ENCODE peak calls at places on chromosomes 1 and 21, in six cellular contexts. One of them, this sample, is unnamed.
A peak's percentile ranks its signal among the peaks of the same experiment; 100 is the strongest.

GRCh38 chr1:84493747-84494146 is 12.4 kb upstream of the SPATA1 start:
- DNase-seq in A549: no peak
- DNase-seq in HFF-Myc: no peak
- DNase-seq in tibial artery: no peak
- DNase-seq in esophagus squamous epithelium: no peak
- DNase-seq in Calu3: no peak
- DNase-seq in this sample: no peak

GRCh38 chr1:12179111-12179519 is 12.3 kb downstream of the TNFRSF1B start:
- DNase-seq in A549: no peak
- DNase-seq in HFF-Myc: no peak
- DNase-seq in tibial artery: no peak
- DNase-seq in esophagus squamous epithelium: no peak
- DNase-seq in Calu3: no peak
- DNase-seq in this sample: no peak

GRCh38 chr1:32774950-32775634 is 42.1 kb downstream of the YARS1 start:
- DNase-seq in A549: peak; percentile 60
- DNase-seq in HFF-Myc: peak; percentile 59
- DNase-seq in tibial artery: no peak
- DNase-seq in esophagus squamous epithelium: no peak
- DNase-seq in Calu3: peak; percentile 57
- DNase-seq in this sample: no peak

GRCh38 chr1:94071391-94071790 is 49.6 kb downstream of the ABCA4 start:
- DNase-seq in A549: no peak
- DNase-seq in HFF-Myc: no peak
- DNase-seq in tibial artery: no peak
- DNase-seq in esophagus squamous epithelium: no peak
- DNase-seq in Calu3: no peak
- DNase-seq in this sample: no peak

GRCh38 chr1:6424619-6425593 is at the start of gene ESPN:
- DNase-seq in A549: no peak
- DNase-seq in HFF-Myc: no peak
- DNase-seq in tibial artery: no peak
- DNase-seq in esophagus squamous epithelium: no peak
- DNase-seq in Calu3: no peak
- DNase-seq in this sample: no peak

GRCh38 chr1:223845810-223846667 is at the start of gene TP53BP2:
- DNase-seq in A549: peak; percentile 91
- DNase-seq in HFF-Myc: peak; percentile 38
- DNase-seq in tibial artery: peak; percentile 94
- DNase-seq in esophagus squamous epithelium: peak; percentile 64
- DNase-seq in Calu3: peak; percentile 96
- DNase-seq in this sample: peak; percentile 90

GRCh38 chr1:177645491-177645890 is 324.4 kb downstream of the SEC16B start:
- DNase-seq in A549: no peak
- DNase-seq in HFF-Myc: no peak
- DNase-seq in tibial artery: no peak
- DNase-seq in esophagus squamous epithelium: no peak
- DNase-seq in Calu3: no peak
- DNase-seq in this sample: no peak

GRCh38 chr1:2413495-2414296 is 1.3 kb upstream of the PEX10 start:
- DNase-seq in A549: peak; percentile 42
- DNase-seq in HFF-Myc: no peak
- DNase-seq in tibial artery: no peak
- DNase-seq in esophagus squamous epithelium: no peak
- DNase-seq in Calu3: no peak
- DNase-seq in this sample: no peak

GRCh38 chr1:92791487-92792058 is 6.7 kb upstream of the EVI5 start:
- DNase-seq in A549: no peak
- DNase-seq in HFF-Myc: no peak
- DNase-seq in tibial artery: no peak
- DNase-seq in esophagus squamous epithelium: no peak
- DNase-seq in Calu3: no peak
- DNase-seq in this sample: no peak

GRCh38 chr1:206798384-206798996 is 26.2 kb upstream of the IL10 start:
- DNase-seq in A549: no peak
- DNase-seq in HFF-Myc: no peak
- DNase-seq in tibial artery: no peak
- DNase-seq in esophagus squamous epithelium: no peak
- DNase-seq in Calu3: no peak
- DNase-seq in this sample: no peak
- TF ChIP-seq CTCF in A549: no peak
- TF ChIP-seq CTCF in HFF-Myc: no peak
- TF ChIP-seq CTCF in tibial artery: no peak
- TF ChIP-seq CTCF in esophagus squamous epithelium: no peak
- TF ChIP-seq CTCF in Calu3: no peak
- TF ChIP-seq CTCF in this sample: no peak

GRCh38 chr21:44971672-44971995 is 31.8 kb downstream of the SLX9 start:
- DNase-seq in A549: no peak
- DNase-seq in HFF-Myc: no peak
- DNase-seq in tibial artery: no peak
- DNase-seq in esophagus squamous epithelium: no peak
- DNase-seq in Calu3: no peak
- DNase-seq in this sample: no peak

GRCh38 chr21:44972301-44972814 is 32.5 kb downstream of the SLX9 start:
- DNase-seq in A549: no peak
- DNase-seq in HFF-Myc: no peak
- DNase-seq in tibial artery: no peak
- DNase-seq in esophagus squamous epithelium: no peak
- DNase-seq in Calu3: no peak
- DNase-seq in this sample: no peak

GRCh38 chr21:44970766-44971671 is 31.2 kb downstream of the SLX9 start:
- DNase-seq in A549: no peak
- DNase-seq in HFF-Myc: no peak
- DNase-seq in tibial artery: no peak
- DNase-seq in esophagus squamous epithelium: no peak
- DNase-seq in Calu3: no peak
- DNase-seq in this sample: no peak

GRCh38 chr21:44969066-44969649 is 29.3 kb downstream of the SLX9 start:
- DNase-seq in A549: no peak
- DNase-seq in HFF-Myc: no peak
- DNase-seq in tibial artery: no peak
- DNase-seq in esophagus squamous epithelium: no peak
- DNase-seq in Calu3: no peak
- DNase-seq in this sample: no peak

DNA sequence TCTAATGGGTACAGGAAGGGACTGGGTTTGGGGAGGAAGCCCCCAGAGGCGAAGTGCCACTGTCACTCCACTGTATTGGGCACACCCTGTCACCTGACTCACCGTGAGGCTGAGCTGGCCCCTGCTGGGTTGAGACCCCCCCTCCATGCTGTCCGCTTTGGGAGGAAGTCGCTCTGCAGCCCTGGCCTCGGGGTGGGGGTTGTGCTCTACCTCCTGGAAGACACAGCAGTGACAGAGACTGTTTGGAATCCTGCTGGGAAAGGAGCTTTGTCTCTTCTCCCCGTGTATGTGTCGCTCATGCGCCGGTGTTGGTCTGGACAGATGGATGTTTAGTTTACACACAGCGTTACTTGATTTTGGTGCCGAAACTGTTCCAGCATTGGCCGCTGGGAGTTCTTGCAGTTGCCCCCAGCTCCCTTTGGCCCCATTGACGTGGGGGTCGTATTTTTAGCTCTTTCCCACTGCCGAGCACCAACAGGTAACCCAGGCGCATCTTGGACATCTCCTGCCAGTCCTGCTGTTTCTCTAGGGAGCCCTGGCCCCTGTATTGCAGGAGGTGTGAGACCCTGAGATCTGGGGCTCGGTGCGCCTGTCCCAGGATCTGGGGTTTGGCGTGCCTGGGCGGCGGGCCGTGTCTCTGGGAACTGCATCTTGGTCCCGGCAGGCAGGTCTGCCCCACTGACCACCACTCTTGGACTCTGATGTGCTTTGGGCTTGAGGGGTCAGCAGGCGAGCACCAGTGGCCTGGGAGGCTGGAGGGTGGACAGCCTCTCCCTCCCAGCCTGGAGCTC is 30.3 kb downstream of the SLX9 start:
- DNase-seq in A549: no peak
- DNase-seq in HFF-Myc: no peak
- DNase-seq in tibial artery: no peak
- DNase-seq in esophagus squamous epithelium: no peak
- DNase-seq in Calu3: no peak
- DNase-seq in this sample: no peak
- TF ChIP-seq CTCF in A549: no peak
- TF ChIP-seq CTCF in HFF-Myc: no peak
- TF ChIP-seq CTCF in tibial artery: no peak
- TF ChIP-seq CTCF in esophagus squamous epithelium: no peak
- TF ChIP-seq CTCF in Calu3: no peak
- TF ChIP-seq CTCF in this sample: no peak

GRCh38 chr1:185421485-185422100 is 104.5 kb upstream of the IVNS1ABP start:
- DNase-seq in A549: no peak
- DNase-seq in HFF-Myc: no peak
- DNase-seq in tibial artery: no peak
- DNase-seq in esophagus squamous epithelium: no peak
- DNase-seq in Calu3: no peak
- DNase-seq in this sample: no peak

GRCh38 chr1:185420588-185421081 is 103.6 kb upstream of the IVNS1ABP start:
- DNase-seq in A549: no peak
- DNase-seq in HFF-Myc: no peak
- DNase-seq in tibial artery: no peak
- DNase-seq in esophagus squamous epithelium: no peak
- DNase-seq in Calu3: no peak
- DNase-seq in this sample: no peak

DNA sequence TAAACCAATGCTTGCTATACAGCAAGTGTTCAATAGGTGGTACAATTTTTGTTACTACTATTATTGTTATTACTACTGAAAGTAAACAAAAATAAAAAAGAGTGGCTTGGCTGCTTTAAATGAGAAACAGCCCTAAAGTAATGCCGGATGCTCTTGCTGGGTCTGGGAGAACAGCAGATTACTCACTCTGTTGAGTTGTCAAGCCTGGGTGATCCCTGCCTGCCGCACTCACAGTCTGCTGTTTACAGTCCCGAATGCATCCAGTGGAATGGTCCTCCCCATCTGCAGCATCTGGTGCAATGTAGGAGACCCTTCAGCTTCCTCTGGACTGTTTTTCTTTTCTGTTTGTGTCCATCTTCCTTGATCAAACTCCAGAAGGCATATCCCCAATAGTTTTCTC is 102.7 kb upstream of the IVNS1ABP start:
- DNase-seq in A549: no peak
- DNase-seq in HFF-Myc: no peak
- DNase-seq in tibial artery: no peak
- DNase-seq in esophagus squamous epithelium: no peak
- DNase-seq in Calu3: no peak
- DNase-seq in this sample: no peak
- TF ChIP-seq CTCF in A549: no peak
- TF ChIP-seq CTCF in HFF-Myc: no peak
- TF ChIP-seq CTCF in tibial artery: no peak
- TF ChIP-seq CTCF in esophagus squamous epithelium: no peak
- TF ChIP-seq CTCF in Calu3: no peak
- TF ChIP-seq CTCF in this sample: no peak

GRCh38 chr21:17494051-17494450 is 18.8 kb upstream of the CXADR start:
- DNase-seq in A549: no peak
- DNase-seq in HFF-Myc: no peak
- DNase-seq in tibial artery: no peak
- DNase-seq in esophagus squamous epithelium: no peak
- DNase-seq in Calu3: no peak
- DNase-seq in this sample: no peak

GRCh38 chr21:17491716-17492414 is 21.0 kb upstream of the CXADR start:
- DNase-seq in A549: peak; percentile 56
- DNase-seq in HFF-Myc: peak; percentile 98
- DNase-seq in tibial artery: no peak
- DNase-seq in esophagus squamous epithelium: no peak
- DNase-seq in Calu3: peak; percentile 18
- DNase-seq in this sample: no peak

GRCh38 chr21:17495680-17496079 is 17.2 kb upstream of the CXADR start:
- DNase-seq in A549: no peak
- DNase-seq in HFF-Myc: no peak
- DNase-seq in tibial artery: no peak
- DNase-seq in esophagus squamous epithelium: no peak
- DNase-seq in Calu3: no peak
- DNase-seq in this sample: no peak

GRCh38 chr21:17488620-17489019 is 24.2 kb upstream of the CXADR start:
- DNase-seq in A549: no peak
- DNase-seq in HFF-Myc: no peak
- DNase-seq in tibial artery: no peak
- DNase-seq in esophagus squamous epithelium: no peak
- DNase-seq in Calu3: no peak
- DNase-seq in this sample: no peak

DNA sequence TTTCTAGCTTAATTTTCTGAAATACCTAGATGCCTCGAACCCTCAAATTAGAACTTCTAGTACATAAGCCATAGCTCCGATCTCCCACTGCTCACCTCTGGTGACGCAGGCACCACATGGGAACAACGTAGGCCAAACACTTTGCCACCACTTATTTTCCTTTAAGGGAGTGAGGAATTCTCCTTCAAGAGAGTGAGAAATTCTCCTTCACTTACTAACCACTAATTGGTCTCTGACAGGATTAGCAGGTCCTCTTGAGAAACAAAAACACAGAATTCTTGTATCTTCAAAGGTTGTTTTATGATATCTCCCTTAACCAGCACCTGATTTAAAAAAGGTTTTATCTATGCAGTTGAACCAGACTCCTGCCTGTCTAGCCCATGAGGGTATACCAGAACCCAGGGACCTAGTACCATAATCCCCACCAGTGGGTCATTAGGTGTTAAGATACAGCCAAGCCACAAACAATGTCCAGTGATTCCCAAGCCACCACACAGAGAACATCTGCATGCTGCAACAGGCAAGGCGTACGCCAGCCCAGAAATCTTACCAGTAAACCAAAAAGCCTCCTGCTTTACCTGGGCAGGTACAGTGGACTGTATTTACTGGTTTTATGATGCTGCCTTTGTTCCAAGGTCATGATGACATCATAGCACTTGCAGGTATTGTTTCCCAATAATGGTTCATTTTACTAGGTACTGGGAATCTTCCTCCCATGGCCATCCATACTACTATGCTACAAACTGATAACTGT is 20.3 kb upstream of the CXADR start:
- DNase-seq in A549: no peak
- DNase-seq in HFF-Myc: no peak
- DNase-seq in tibial artery: no peak
- DNase-seq in esophagus squamous epithelium: no peak
- DNase-seq in Calu3: no peak
- DNase-seq in this sample: no peak
- TF ChIP-seq CTCF in A549: no peak
- TF ChIP-seq CTCF in HFF-Myc: no peak
- TF ChIP-seq CTCF in tibial artery: no peak
- TF ChIP-seq CTCF in esophagus squamous epithelium: no peak
- TF ChIP-seq CTCF in Calu3: no peak
- TF ChIP-seq CTCF in this sample: no peak

GRCh38 chr1:239802275-239802674 is 289.4 kb upstream of the FMN2 start:
- DNase-seq in A549: no peak
- DNase-seq in HFF-Myc: no peak
- DNase-seq in tibial artery: no peak
- DNase-seq in esophagus squamous epithelium: no peak
- DNase-seq in Calu3: no peak
- DNase-seq in this sample: no peak
- TF ChIP-seq CTCF in A549: no peak
- TF ChIP-seq CTCF in HFF-Myc: no peak
- TF ChIP-seq CTCF in tibial artery: no peak
- TF ChIP-seq CTCF in esophagus squamous epithelium: no peak
- TF ChIP-seq CTCF in Calu3: no peak
- TF ChIP-seq CTCF in this sample: no peak

DNA sequence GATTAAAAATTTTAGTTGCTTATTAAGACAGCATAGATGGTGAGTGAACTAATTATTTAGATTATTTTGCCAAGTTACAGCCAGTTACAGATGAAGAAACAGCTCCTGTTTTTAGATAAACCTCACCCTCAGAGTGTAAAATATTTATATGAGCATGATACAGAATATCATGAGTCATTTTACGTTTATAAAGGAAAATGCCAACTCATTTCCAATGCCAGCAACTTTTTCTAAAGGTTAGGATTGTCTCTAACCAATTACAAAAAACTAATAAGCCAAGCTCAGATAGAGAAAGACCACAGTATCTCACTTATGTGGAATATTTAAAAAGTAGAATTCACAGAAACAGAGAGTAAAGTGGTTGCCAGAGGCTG is 590.1 kb downstream of the LTN1 start:
- DNase-seq in A549: no peak
- DNase-seq in HFF-Myc: no peak
- DNase-seq in tibial artery: no peak
- DNase-seq in esophagus squamous epithelium: no peak
- DNase-seq in Calu3: no peak
- DNase-seq in this sample: no peak
- TF ChIP-seq CTCF in A549: no peak
- TF ChIP-seq CTCF in HFF-Myc: no peak
- TF ChIP-seq CTCF in tibial artery: no peak
- TF ChIP-seq CTCF in esophagus squamous epithelium: no peak
- TF ChIP-seq CTCF in Calu3: no peak
- TF ChIP-seq CTCF in this sample: no peak

This sample was measured in endothelial cell.